ENCODE peak calls at places on chromosome 3, in five cellular contexts. F is endothelial cell of umbilical vein, X is PC-3, U is PC-9, K is IMR-90. G is an unnamed sample. For H4K20me1, H3K4me1 and H3K27me3, the result is how much of the 10 kb centered on the place peaks cover.

GRCh38 chr3:148131990-148132638 is 565.6 kb upstream of the AGTR1 start:
- DNase-seq in U (no peak), K (peak), X (no peak), F (no peak), G (peak)

GRCh38 chr3:134066539-134067310 is 37.0 kb upstream of the SLCO2A1 start:
- DNase-seq in U (no peak), F (peak), X (no peak), K (no peak), G (no peak)

GRCh38 chr3:185353823-185354614 is 8.9 kb upstream of the MAP3K13 start:
- DNase-seq in U (peak), X (peak), K (peak), F (peak), G (peak)

GRCh38 chr3:46442591-46443530 is 21.8 kb downstream of the LTF start:
- DNase-seq in X (no peak), U (peak), F (no peak), K (no peak), G (peak)

GRCh38 chr3:186361612-186362408 is at the start of gene DGKG:
- DNase-seq in F (no peak), K (no peak), X (peak), U (no peak), G (no peak)

GRCh38 chr3:186021673-186022362 is 84.0 kb upstream of the TRA2B start:
- DNase-seq in F (no peak), K (peak), X (peak), U (peak), G (peak)

GRCh38 chr3:64353256-64353655 is 128.0 kb upstream of the PRICKLE2 start:
- DNase-seq in X (no peak), K (peak), F (peak), U (no peak), G (peak)

GRCh38 chr3:126955004-126955790 is 27.7 kb upstream of the PLXNA1 start:
- DNase-seq in F (no peak), K (no peak), X (no peak), U (no peak), G (no peak)

GRCh38 chr3:136120373-136121348 is 75.5 kb downstream of the MSL2 start:
- DNase-seq in F (no peak), X (no peak), U (no peak), K (peak), G (peak)

GRCh38 chr3:62722344-62722743 is 152.9 kb downstream of the CADPS start:
- DNase-seq in F (no peak), X (no peak), U (no peak), K (no peak), G (no peak)

GRCh38 chr3:124489506-124489905 is 240.7 kb upstream of the UMPS start:
- DNase-seq in F (no peak), X (no peak), U (no peak), K (no peak), G (no peak)

GRCh38 chr3:124131158-124132115 is 139.5 kb upstream of the ROPN1 start:
- DNase-seq in X (peak), F (peak), K (no peak), U (no peak), G (no peak)

GRCh38 chr3:158148218-158148617 is 38.3 kb downstream of the RSRC1 start:
- DNase-seq in U (no peak), K (peak), X (no peak), F (no peak), G (no peak)

GRCh38 chr3:30681276-30682211 is 75.1 kb downstream of the TGFBR2 start:
- DNase-seq in U (no peak), X (peak), F (peak), K (peak), G (peak)

GRCh38 chr3:141454055-141454454 is 32.8 kb upstream of the RASA2 start:
- DNase-seq in F (no peak), K (no peak), X (no peak), U (no peak), G (no peak)

GRCh38 chr3:127747751-127748521 is 74.4 kb downstream of the MGLL start:
- DNase-seq in X (peak), F (peak), U (peak), K (peak), G (peak)

GRCh38 chr3:73665317-73665716 is 40.6 kb upstream of the PDZRN3 start:
- DNase-seq in U (no peak), X (no peak), F (no peak), K (no peak), G (no peak)

GRCh38 chr3:181756645-181757044 is 44.9 kb downstream of the SOX2 start:
- DNase-seq in U (no peak), F (no peak), X (no peak), K (no peak), G (peak)

GRCh38 chr3:84692261-84692660 is 266.5 kb upstream of the CADM2 start:
- DNase-seq in U (peak), F (no peak), K (no peak), X (peak), G (no peak)

GRCh38 chr3:187136936-187137335 is 2.4 kb downstream of the RPL39L start:
- DNase-seq in X (peak), U (peak), F (no peak), K (peak), G (peak)

GRCh38 chr3:45464336-45464809 is 76.0 kb downstream of the LARS2 start:
- DNase-seq in F (peak), K (peak), U (no peak), X (no peak), G (peak)

GRCh38 chr3:144282313-144282712 is 310.7 kb downstream of the DIPK2A start:
- DNase-seq in X (no peak), K (no peak), U (no peak), F (no peak), G (no peak)

GRCh38 chr3:57559526-57559925 is 3.5 kb downstream of the PDE12 start:
- DNase-seq in U (no peak), F (no peak), X (peak), K (peak), G (peak)

GRCh38 chr3:94453864-94454263 is 391.0 kb downstream of the NSUN3 start:
- DNase-seq in X (no peak), F (no peak), U (no peak), K (no peak), G (peak)

GRCh38 chr3:162354343-162354742 is 857.7 kb downstream of the OTOL1 start:
- DNase-seq in X (no peak), U (no peak), K (peak), F (no peak), G (peak)

GRCh38 chr3:17115186-17115585 is 230.4 kb downstream of the PLCL2 start:
- DNase-seq in F (no peak), K (no peak), U (no peak), X (peak), G (no peak)

GRCh38 chr3:36964827-36965226 is 20.0 kb upstream of the TRANK1 start:
- DNase-seq in U (no peak), F (no peak), K (no peak), X (no peak), G (no peak)

GRCh38 chr3:140117111-140117526 is 182.1 kb downstream of the CLSTN2 start:
- DNase-seq in U (no peak), F (no peak), K (no peak), X (no peak), G (no peak)

GRCh38 chr3:1381647-1382036 is 288.8 kb downstream of the CNTN6 start:
- DNase-seq in K (no peak), U (no peak), X (no peak), F (no peak), G (no peak)

GRCh38 chr3:35651888-35652287 is 12.6 kb downstream of the ARPP21 start:
- DNase-seq in F (no peak), U (no peak), K (peak), X (peak), G (no peak)

GRCh38 chr3:12627371-12627770 is 36.5 kb downstream of the RAF1 start:
- DNase-seq in X (no peak), U (no peak), F (no peak), K (no peak), G (no peak)
- H4K20me1 ChIP-seq in X (under half), U (half or more), F (under half), K (half or more), G (under half)

GRCh38 chr3:160673188-160673587 is 3.8 kb upstream of the ARL14 start:
- DNase-seq in K (no peak), U (no peak), X (no peak), F (no peak), G (no peak)
- H3K4me1 ChIP-seq in K (under half), U (under half), X (half or more), F (under half), G (under half)

DNA sequence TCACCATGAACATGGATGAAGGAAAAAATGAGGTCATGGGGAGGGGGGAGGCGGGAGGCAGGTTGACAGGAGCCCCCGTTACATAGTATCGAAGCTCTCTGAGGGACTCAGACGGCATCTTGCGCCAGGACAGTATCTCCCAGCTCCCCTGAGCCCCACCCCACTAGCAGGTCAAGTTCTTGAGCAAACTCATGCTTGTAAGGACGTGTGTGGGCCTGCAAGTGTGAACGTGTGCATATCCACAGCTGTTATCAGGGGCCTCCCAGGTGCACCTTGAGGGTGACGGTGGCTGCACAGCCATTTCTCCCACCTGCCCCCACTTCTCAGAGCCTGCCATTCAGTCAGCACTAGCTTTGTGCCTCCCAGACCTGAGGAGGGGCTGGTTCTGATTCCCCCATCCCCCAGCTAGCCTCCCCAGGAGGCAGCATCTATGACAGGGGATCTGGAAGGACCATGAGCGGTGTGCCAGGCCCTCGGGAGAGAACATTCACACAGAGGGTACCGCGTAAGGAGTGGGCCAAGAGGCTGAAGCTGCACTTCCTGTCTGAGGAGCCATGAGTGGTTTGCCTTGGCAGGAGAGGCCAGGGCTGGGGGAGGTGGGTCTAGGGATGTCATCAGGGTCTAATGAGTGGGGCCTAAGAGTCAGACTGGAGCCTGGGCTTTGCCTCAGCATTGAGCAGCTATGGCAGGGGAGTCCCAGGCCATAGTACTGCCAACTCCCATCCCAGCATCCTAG is 2.9 kb downstream of the SEMA3F start:
- DNase-seq in U (no peak), F (peak), X (no peak), K (peak), G (no peak)
- H3K27me3 ChIP-seq in U (under half), F (under half), X (under half), K (under half), G (under half)

DNA sequence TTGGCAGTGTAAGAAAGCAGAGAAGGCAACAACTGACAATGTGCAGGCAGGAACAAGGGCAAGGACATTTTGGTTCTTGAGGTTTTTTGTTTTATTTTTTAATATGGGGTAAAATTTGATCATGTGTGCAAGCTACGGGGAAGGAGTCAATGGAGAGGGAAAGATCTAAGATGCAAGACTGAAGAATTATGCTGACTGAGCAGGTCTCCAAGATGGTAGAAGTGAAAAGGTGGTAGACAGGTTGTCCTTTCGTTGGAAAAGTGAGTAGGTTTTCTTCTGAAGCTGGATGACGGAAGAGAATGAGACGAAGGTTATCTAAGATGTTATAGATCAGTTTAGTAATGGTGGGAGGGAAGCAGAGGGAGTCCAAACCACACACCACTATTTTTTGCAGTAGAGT is 4.2 kb downstream of the CD47 start:
- DNase-seq in U (no peak), F (no peak), K (no peak), X (no peak), G (no peak)
- H4K20me1 ChIP-seq in U (under half), F (under half), K (under half), X (under half), G (under half)

GRCh38 chr3:11559816-11560633 is 83.7 kb downstream of the VGLL4 start:
- DNase-seq in U (no peak), X (no peak), F (peak), K (no peak), G (no peak)
- H3K4me1 ChIP-seq in U (under half), X (under half), F (under half), K (under half), G (under half)

G was measured in fibroblast of lung.